ENCODE peak calls at places on chromosomes 11 and 22, in eight cellular contexts. One of them, this sample, is unnamed.
A peak's percentile ranks its signal among the peaks of the same experiment; 100 is the strongest.

GRCh38 chr11:6297831-6298230 is 22.5 kb downstream of the CAVIN3 start:
- DNase-seq in renal cortical epithelial cell: no peak
- DNase-seq in foreskin keratinocyte: no peak
- DNase-seq in mucosa of descending colon: no peak
- DNase-seq in cardiac muscle cell: no peak
- DNase-seq in psoas muscle: no peak
- DNase-seq in kidney tubule cell: peak; percentile 30
- DNase-seq in astrocyte of the spinal cord: no peak
- DNase-seq in this sample: no peak

GRCh38 chr22:50255607-50256006 is 4.5 kb upstream of the HDAC10 start:
- DNase-seq in foreskin keratinocyte: no peak
- DNase-seq in psoas muscle: no peak
- DNase-seq in renal cortical epithelial cell: no peak
- DNase-seq in mucosa of descending colon: no peak
- DNase-seq in kidney tubule cell: no peak
- DNase-seq in astrocyte of the spinal cord: no peak
- DNase-seq in cardiac muscle cell: no peak
- DNase-seq in this sample: no peak

GRCh38 chr11:61682093-61682732 is 2.0 kb downstream of the DAGLA start:
- DNase-seq in renal cortical epithelial cell: no peak
- DNase-seq in mucosa of descending colon: peak; percentile 77
- DNase-seq in cardiac muscle cell: no peak
- DNase-seq in foreskin keratinocyte: no peak
- DNase-seq in kidney tubule cell: peak; percentile 83
- DNase-seq in psoas muscle: peak; percentile 81
- DNase-seq in astrocyte of the spinal cord: no peak
- DNase-seq in this sample: no peak

GRCh38 chr11:86802601-86803051 is 2.3 kb downstream of the PRSS23 start:
- DNase-seq in renal cortical epithelial cell: peak; percentile 70
- DNase-seq in cardiac muscle cell: peak; percentile 65
- DNase-seq in astrocyte of the spinal cord: peak; percentile 71
- DNase-seq in kidney tubule cell: peak; percentile 95
- DNase-seq in psoas muscle: no peak
- DNase-seq in mucosa of descending colon: no peak
- DNase-seq in foreskin keratinocyte: peak; percentile 78
- DNase-seq in this sample: no peak

GRCh38 chr11:12642040-12642439 is 32.2 kb upstream of the TEAD1 start:
- DNase-seq in kidney tubule cell: no peak
- DNase-seq in psoas muscle: no peak
- DNase-seq in foreskin keratinocyte: no peak
- DNase-seq in renal cortical epithelial cell: peak; percentile 75
- DNase-seq in cardiac muscle cell: peak; percentile 56
- DNase-seq in astrocyte of the spinal cord: peak; percentile 42
- DNase-seq in mucosa of descending colon: no peak
- DNase-seq in this sample: no peak

GRCh38 chr22:24088796-24089195 is 77.7 kb downstream of the CABIN1 start:
- DNase-seq in foreskin keratinocyte: no peak
- DNase-seq in astrocyte of the spinal cord: peak; percentile 45
- DNase-seq in psoas muscle: no peak
- DNase-seq in renal cortical epithelial cell: no peak
- DNase-seq in kidney tubule cell: no peak
- DNase-seq in mucosa of descending colon: no peak
- DNase-seq in cardiac muscle cell: no peak
- DNase-seq in this sample: no peak

GRCh38 chr22:40712311-40712710 is 33.0 kb downstream of the MCHR1 start:
- DNase-seq in cardiac muscle cell: no peak
- DNase-seq in renal cortical epithelial cell: no peak
- DNase-seq in mucosa of descending colon: no peak
- DNase-seq in foreskin keratinocyte: no peak
- DNase-seq in astrocyte of the spinal cord: no peak
- DNase-seq in psoas muscle: no peak
- DNase-seq in kidney tubule cell: no peak
- DNase-seq in this sample: no peak

GRCh38 chr11:74354036-74354435 is 42.6 kb upstream of the P4HA3 start:
- DNase-seq in mucosa of descending colon: no peak
- DNase-seq in kidney tubule cell: no peak
- DNase-seq in cardiac muscle cell: no peak
- DNase-seq in astrocyte of the spinal cord: no peak
- DNase-seq in renal cortical epithelial cell: no peak
- DNase-seq in foreskin keratinocyte: no peak
- DNase-seq in psoas muscle: no peak
- DNase-seq in this sample: no peak

GRCh38 chr22:37139762-37140161 is 10.0 kb downstream of the IL2RB start:
- DNase-seq in mucosa of descending colon: no peak
- DNase-seq in astrocyte of the spinal cord: no peak
- DNase-seq in cardiac muscle cell: no peak
- DNase-seq in psoas muscle: no peak
- DNase-seq in foreskin keratinocyte: no peak
- DNase-seq in renal cortical epithelial cell: no peak
- DNase-seq in kidney tubule cell: no peak
- DNase-seq in this sample: no peak

GRCh38 chr11:103923473-103923931 is 112.9 kb upstream of the DDI1 start:
- DNase-seq in mucosa of descending colon: no peak
- DNase-seq in cardiac muscle cell: no peak
- DNase-seq in kidney tubule cell: peak; percentile 88
- DNase-seq in renal cortical epithelial cell: peak; percentile 82
- DNase-seq in foreskin keratinocyte: peak; percentile 45
- DNase-seq in astrocyte of the spinal cord: no peak
- DNase-seq in psoas muscle: no peak
- DNase-seq in this sample: no peak

GRCh38 chr11:103384652-103385051 is 275.4 kb downstream of the DYNC2H1 start:
- DNase-seq in foreskin keratinocyte: no peak
- DNase-seq in kidney tubule cell: no peak
- DNase-seq in renal cortical epithelial cell: peak; percentile 20
- DNase-seq in psoas muscle: no peak
- DNase-seq in astrocyte of the spinal cord: peak; percentile 24
- DNase-seq in mucosa of descending colon: no peak
- DNase-seq in cardiac muscle cell: peak; percentile 21
- DNase-seq in this sample: no peak

GRCh38 chr11:117071344-117071787 is 26.9 kb downstream of the SIK3 start:
- DNase-seq in kidney tubule cell: peak; percentile 68
- DNase-seq in astrocyte of the spinal cord: no peak
- DNase-seq in psoas muscle: peak; percentile 20
- DNase-seq in cardiac muscle cell: peak; percentile 57
- DNase-seq in mucosa of descending colon: no peak
- DNase-seq in renal cortical epithelial cell: peak; percentile 72
- DNase-seq in foreskin keratinocyte: no peak
- DNase-seq in this sample: no peak